ENCODE peak calls at places on chromosomes 13 and 19, in five cellular contexts. U is NCI-H2029, S is HFF-Myc, Y is amniotic epithelial cell, V is RWPE1. O is an unnamed sample.

GRCh38 chr13:21528616-21529015 is 69.5 kb upstream of the ZDHHC20 start:
- DNase-seq in U (no peak), S (no peak), Y (peak), V (no peak), O (no peak)

GRCh38 chr19:51546650-51547396 is 15.4 kb upstream of the SIGLEC6 start:
- DNase-seq in U (no peak), S (no peak), Y (peak), V (no peak), O (no peak)

GRCh38 chr13:79451500-79451962 is 29.4 kb upstream of the NDFIP2 start:
- DNase-seq in U (no peak), S (peak), Y (peak), V (peak), O (no peak)

GRCh38 chr13:30107536-30108136 is 199.7 kb downstream of the KATNAL1 start:
- DNase-seq in U (no peak), S (no peak), Y (peak), V (no peak), O (no peak)

GRCh38 chr13:110448677-110449076 is 112.8 kb downstream of the RAB20 start:
- DNase-seq in U (no peak), S (no peak), Y (no peak), V (no peak), O (no peak)

GRCh38 chr13:20964904-20965303 is 62.4 kb upstream of the XPO4 start:
- DNase-seq in U (no peak), S (no peak), Y (peak), V (no peak), O (no peak)

GRCh38 chr19:9836021-9836420 is 903 bp downstream of the PIN1 start:
- DNase-seq in U (no peak), S (peak), Y (peak), V (no peak), O (no peak)

GRCh38 chr19:7326105-7326877 is 22.4 kb upstream of the ARHGEF18 start:
- DNase-seq in U (no peak), S (no peak), Y (peak), V (no peak), O (no peak)

GRCh38 chr19:18282788-18283141 is 1.3 kb upstream of the JUND start:
- DNase-seq in U (no peak), S (no peak), Y (no peak), V (no peak), O (no peak)

GRCh38 chr19:43928820-43929219 is 6.3 kb downstream of the ZNF45 start:
- DNase-seq in U (no peak), S (no peak), Y (no peak), V (no peak), O (no peak)

GRCh38 chr19:12994701-12995595 is at the start of gene NFIX:
- DNase-seq in U (no peak), S (no peak), Y (peak), V (no peak), O (peak)

GRCh38 chr19:48739835-48740704 is at the start of gene RASIP1:
- DNase-seq in U (no peak), S (no peak), Y (no peak), V (no peak), O (peak)

GRCh38 chr13:31045621-31046081 is 113.2 kb downstream of the TEX26 start:
- DNase-seq in U (no peak), S (peak), Y (peak), V (peak), O (peak)